ENCODE peak calls at places on chromosomes 13 and 19, in eight cellular contexts. V, Q, H, R, I, Z, E and S are unnamed samples.

GRCh38 chr13:88217372-88217771 is 546.2 kb downstream of the SLITRK5 start:
- DNase-seq in V (no peak), Q (no peak), H (no peak), R (no peak), I (no peak), Z (no peak), E (no peak), S (no peak)

GRCh38 chr19:54572696-54573311 is 786 bp upstream of the LILRA2 start:
- DNase-seq in V (no peak), Q (no peak), H (no peak), R (peak; percentile 13), I (no peak), Z (no peak), E (no peak), S (no peak)

GRCh38 chr13:103097366-103097928 is 31.2 kb upstream of the SLC10A2 start:
- DNase-seq in V (no peak), Q (no peak), H (no peak), R (no peak), I (no peak), Z (no peak), E (no peak), S (no peak)

GRCh38 chr19:11339254-11340098 is at the start of gene RAB3D:
- DNase-seq in V (peak; percentile 99), Q (peak; percentile 95), H (peak; percentile 85), R (peak; percentile 90), I (peak; percentile 24), Z (peak; percentile 98), E (peak; percentile 88), S (peak; percentile 84)

GRCh38 chr13:109575821-109576220 is 210.6 kb downstream of the IRS2 start:
- DNase-seq in V (no peak), Q (no peak), H (no peak), R (no peak), I (no peak), Z (no peak), E (no peak), S (no peak)

GRCh38 chr19:46698395-46699321 is 18.3 kb downstream of the PRKD2 start:
- DNase-seq in V (no peak), Q (no peak), H (no peak), R (no peak), I (no peak), Z (no peak), E (no peak), S (no peak)

GRCh38 chr19:14775855-14776254 is 2.5 kb downstream of the ADGRE2 start:
- DNase-seq in V (no peak), Q (peak; percentile 71), H (no peak), R (no peak), I (no peak), Z (no peak), E (no peak), S (no peak)

GRCh38 chr19:48627211-48627864 is 8.0 kb downstream of the SPHK2 start:
- DNase-seq in V (no peak), Q (no peak), H (no peak), R (no peak), I (no peak), Z (no peak), E (no peak), S (peak; percentile 95)

GRCh38 chr19:35031072-35031881 is 1.0 kb downstream of the SCN1B start:
- DNase-seq in V (peak; percentile 72), Q (peak; percentile 88), H (peak; percentile 23), R (no peak), I (no peak), Z (peak; percentile 68), E (no peak), S (no peak)

GRCh38 chr13:80086304-80086721 is 254.6 kb downstream of the SPRY2 start:
- DNase-seq in V (no peak), Q (no peak), H (peak; percentile 35), R (no peak), I (no peak), Z (no peak), E (no peak), S (peak; percentile 79)

GRCh38 chr13:29893438-29893837 is 43.0 kb upstream of the UBL3 start:
- DNase-seq in V (no peak), Q (no peak), H (no peak), R (no peak), I (no peak), Z (no peak), E (no peak), S (peak; percentile 19)